ENCODE peak calls at places on chromosomes 3 and 15, in four cellular contexts. One of them, this sample, is unnamed.

GRCh38 chr3:117080899-117081298 is 371.3 kb downstream of the TUSC7 start:
- DNase-seq in K562: no peak
- DNase-seq in GM12878: no peak
- DNase-seq in H1: peak
- DNase-seq in this sample: no peak

GRCh38 chr15:93088200-93088980 is 621 bp downstream of the RGMA start:
- DNase-seq in K562: no peak
- DNase-seq in GM12878: no peak
- DNase-seq in H1: no peak
- DNase-seq in this sample: no peak

GRCh38 chr15:98505611-98506031 is 142.7 kb upstream of the IGF1R start:
- DNase-seq in K562: no peak
- DNase-seq in H1: no peak
- DNase-seq in GM12878: no peak
- DNase-seq in this sample: no peak

GRCh38 chr15:66955001-66955516 is 110.3 kb upstream of the SMAD3 start:
- DNase-seq in K562: no peak
- DNase-seq in H1: no peak
- DNase-seq in GM12878: no peak
- DNase-seq in this sample: no peak

GRCh38 chr3:138938056-138938876 is 8.7 kb downstream of the FOXL2 start:
- DNase-seq in H1: no peak
- DNase-seq in K562: no peak
- DNase-seq in GM12878: no peak
- DNase-seq in this sample: no peak

GRCh38 chr3:133452603-133453313 is 52.9 kb downstream of the BFSP2 start:
- DNase-seq in H1: no peak
- DNase-seq in K562: no peak
- DNase-seq in GM12878: no peak
- DNase-seq in this sample: peak

GRCh38 chr3:155742339-155742980 is 2.4 kb downstream of the PLCH1 start:
- DNase-seq in H1: no peak
- DNase-seq in K562: no peak
- DNase-seq in GM12878: no peak
- DNase-seq in this sample: no peak

GRCh38 chr3:16319307-16319706 is 54.3 kb downstream of the OXNAD1 start:
- DNase-seq in K562: peak
- DNase-seq in H1: no peak
- DNase-seq in GM12878: no peak
- DNase-seq in this sample: peak

GRCh38 chr15:65081758-65082157 is 5.2 kb downstream of the KBTBD13 start:
- DNase-seq in GM12878: no peak
- DNase-seq in K562: no peak
- DNase-seq in H1: no peak
- DNase-seq in this sample: no peak

GRCh38 chr15:100174532-100174931 is 167.2 kb downstream of the ADAMTS17 start:
- DNase-seq in K562: no peak
- DNase-seq in GM12878: no peak
- DNase-seq in H1: no peak
- DNase-seq in this sample: no peak

GRCh38 chr15:35206060-35206675 is 121.1 kb upstream of the NANOGP8 start:
- DNase-seq in H1: no peak
- DNase-seq in GM12878: no peak
- DNase-seq in K562: peak
- DNase-seq in this sample: peak

GRCh38 chr15:62301993-62302665 is 137.0 kb upstream of the C2CD4B start:
- DNase-seq in GM12878: no peak
- DNase-seq in K562: no peak
- DNase-seq in H1: no peak
- DNase-seq in this sample: no peak

GRCh38 chr3:23490459-23490858 is 287.3 kb downstream of the UBE2E2 start:
- DNase-seq in H1: no peak
- DNase-seq in K562: no peak
- DNase-seq in GM12878: no peak
- DNase-seq in this sample: no peak

GRCh38 chr15:55164284-55164683 is 32.5 kb downstream of the RSL24D1 start:
- DNase-seq in K562: no peak
- DNase-seq in H1: no peak
- DNase-seq in GM12878: no peak
- DNase-seq in this sample: no peak

GRCh38 chr3:51559266-51559907 is 20.9 kb downstream of the RAD54L2 start:
- DNase-seq in H1: no peak
- DNase-seq in K562: no peak
- DNase-seq in GM12878: no peak
- DNase-seq in this sample: no peak

GRCh38 chr15:67784856-67785430 is 40.4 kb upstream of the SKOR1 start:
- DNase-seq in K562: no peak
- DNase-seq in H1: no peak
- DNase-seq in GM12878: no peak
- DNase-seq in this sample: no peak

GRCh38 chr3:194104041-194104751 is 31.8 kb upstream of the HES1 start:
- DNase-seq in K562: no peak
- DNase-seq in GM12878: no peak
- DNase-seq in H1: no peak
- DNase-seq in this sample: no peak

GRCh38 chr3:79246875-79247274 is 520.9 kb downstream of the ROBO1 start:
- DNase-seq in K562: no peak
- DNase-seq in H1: no peak
- DNase-seq in GM12878: no peak
- DNase-seq in this sample: no peak

GRCh38 chr3:197027896-197028710 is 1.5 kb downstream of the MELTF start:
- DNase-seq in H1: no peak
- DNase-seq in K562: no peak
- DNase-seq in GM12878: no peak
- DNase-seq in this sample: no peak

GRCh38 chr3:193987186-193987585 is 148.8 kb upstream of the HES1 start:
- DNase-seq in GM12878: no peak
- DNase-seq in K562: no peak
- DNase-seq in H1: no peak
- DNase-seq in this sample: no peak

GRCh38 chr15:25742421-25743159 is 120.5 kb downstream of the ATP10A start:
- DNase-seq in H1: no peak
- DNase-seq in K562: no peak
- DNase-seq in GM12878: no peak
- DNase-seq in this sample: no peak
- TF ChIP-seq SRF in H1: no peak
- TF ChIP-seq SRF in K562: no peak
- TF ChIP-seq SRF in GM12878: no peak
- TF ChIP-seq SRF in this sample: no peak

GRCh38 chr15:49423906-49424520 is 971 bp downstream of the FGF7 start:
- DNase-seq in H1: no peak
- DNase-seq in GM12878: no peak
- DNase-seq in K562: no peak
- DNase-seq in this sample: no peak
- TF ChIP-seq HDAC2 in H1: no peak
- TF ChIP-seq HDAC2 in GM12878: no peak
- TF ChIP-seq HDAC2 in K562: no peak
- TF ChIP-seq HDAC2 in this sample: no peak

DNA sequence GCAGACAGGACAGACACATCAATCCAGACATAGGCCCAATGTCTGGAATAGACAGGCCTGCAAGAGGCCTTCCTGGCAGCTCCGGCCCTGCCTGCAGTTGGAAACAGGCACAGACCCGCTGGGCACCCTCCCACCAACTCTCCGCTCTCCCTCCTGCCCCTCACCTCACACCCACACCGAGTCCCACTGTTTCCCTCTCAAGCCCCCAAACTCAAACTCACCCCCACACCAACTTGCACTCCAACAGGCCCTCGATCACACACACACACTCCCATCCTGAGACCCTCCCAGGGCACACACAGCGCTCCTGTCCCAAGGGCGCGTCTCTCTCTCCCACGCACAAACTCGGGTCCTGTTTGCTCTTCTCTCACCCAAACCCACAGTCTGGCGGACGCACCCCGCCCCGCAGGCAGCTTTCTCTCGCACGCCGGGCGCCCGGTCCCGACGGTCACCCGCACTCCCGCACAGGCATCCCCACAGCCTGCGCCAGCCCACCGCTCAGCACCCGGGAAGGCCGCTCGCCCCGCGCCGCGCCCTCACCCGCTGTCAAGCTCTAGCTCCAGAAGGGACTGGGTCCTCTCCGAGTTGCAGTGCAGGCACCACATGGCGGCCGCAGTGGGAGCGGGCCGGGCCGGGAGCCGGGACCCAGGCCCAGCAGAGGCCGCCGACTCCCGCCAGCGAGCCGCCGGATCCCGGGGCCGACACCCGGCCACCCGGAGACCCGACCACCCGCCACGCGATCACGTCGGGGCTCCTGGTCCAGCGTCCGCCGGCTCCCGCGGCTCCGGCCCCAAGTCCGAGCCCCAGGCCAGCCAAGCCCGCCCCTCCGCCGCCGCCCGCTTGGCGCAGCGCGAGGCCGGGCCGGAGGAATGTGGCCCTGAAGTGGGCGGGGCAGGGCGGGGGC is 106.1 kb downstream of the IQSEC1 start:
- DNase-seq in K562: peak
- DNase-seq in GM12878: no peak
- DNase-seq in H1: no peak
- DNase-seq in this sample: no peak
- H3K4me3 ChIP-seq in K562: peak
- H3K4me3 ChIP-seq in GM12878: peak
- H3K4me3 ChIP-seq in H1: peak
- H3K4me3 ChIP-seq in this sample: peak

GRCh38 chr15:31228980-31229826 is 97.4 kb upstream of the KLF13 start:
- DNase-seq in GM12878: peak
- DNase-seq in H1: no peak
- DNase-seq in K562: no peak
- DNase-seq in this sample: peak
- TF ChIP-seq SRF in GM12878: no peak
- TF ChIP-seq SRF in H1: no peak
- TF ChIP-seq SRF in K562: no peak
- TF ChIP-seq SRF in this sample: no peak

This sample was measured in HepG2.